ENCODE peak calls at places on chromosomes 2 and 18, in five cellular contexts. W is body of pancreas, I is endothelial cell, N is GM04504, E is mesothelial cell of epicardium. B is an unnamed sample.

GRCh38 chr2:158841839-158842238 is 46.7 kb downstream of the DAPL1 start:
- DNase-seq in W (no peak), I (no peak), N (peak), E (no peak), B (peak)

GRCh38 chr2:105887246-105887645 is 142.5 kb downstream of the NCK2 start:
- DNase-seq in W (no peak), I (no peak), N (no peak), E (no peak), B (no peak)

GRCh38 chr2:69581774-69582581 is 61.6 kb downstream of the AAK1 start:
- DNase-seq in W (peak), I (no peak), N (no peak), E (no peak), B (no peak)

GRCh38 chr2:227703961-227704360 is 13.9 kb downstream of the SLC19A3 start:
- DNase-seq in W (no peak), I (no peak), N (no peak), E (no peak), B (no peak)

GRCh38 chr18:692841-693240 is 19.6 kb downstream of the ENOSF1 start:
- DNase-seq in W (no peak), I (no peak), N (no peak), E (no peak), B (no peak)

GRCh38 chr2:181680055-181680936 is at the start of gene NEUROD1:
- DNase-seq in W (no peak), I (no peak), N (no peak), E (no peak), B (no peak)

GRCh38 chr18:12657849-12658829 is at the start of gene SPIRE1:
- DNase-seq in W (peak), I (peak), N (peak), E (peak), B (no peak)

GRCh38 chr2:43192039-43192438 is 34.4 kb downstream of the ZFP36L2 start:
- DNase-seq in W (no peak), I (no peak), N (no peak), E (no peak), B (no peak)

GRCh38 chr2:101622633-101623521 is 74.6 kb upstream of the MAP4K4 start:
- DNase-seq in W (no peak), I (no peak), N (no peak), E (no peak), B (no peak)

GRCh38 chr2:131042161-131042775 is 51.0 kb downstream of the FAM168B start:
- DNase-seq in W (no peak), I (no peak), N (no peak), E (no peak), B (no peak)

B was measured in GM04503.